ENCODE peak calls at places on chromosomes 2 and 18, in five cellular contexts. P, O, N, J and B are unnamed samples.
A peak's percentile ranks its signal among the peaks of the same experiment; 100 is the strongest.

GRCh38 chr18:8785855-8786765 is 80.8 kb downstream of the MTCL1 start:
- DNase-seq in P (no peak), O (no peak), N (no peak), J (no peak), B (no peak)

GRCh38 chr2:204115288-204115687 is 178.7 kb downstream of the ICOS start:
- DNase-seq in P (no peak), O (no peak), N (no peak), J (no peak), B (peak; percentile 49)

GRCh38 chr2:69123182-69123581 is 110.2 kb downstream of the ANTXR1 start:
- DNase-seq in P (peak; percentile 13), O (no peak), N (no peak), J (no peak), B (no peak)

GRCh38 chr2:32947484-32948143 is 861 bp downstream of the LTBP1 start:
- DNase-seq in P (peak; percentile 54), O (no peak), N (peak; percentile 73), J (peak; percentile 54), B (peak; percentile 86)

GRCh38 chr2:165202230-165202629 is 1.6 kb downstream of the SCN3A start:
- DNase-seq in P (no peak), O (no peak), N (no peak), J (no peak), B (no peak)

GRCh38 chr2:118841450-118841827 is 6.0 kb downstream of the EN1 start:
- DNase-seq in P (no peak), O (no peak), N (peak; percentile 28), J (no peak), B (no peak)

GRCh38 chr18:2406544-2406943 is 164.8 kb downstream of the METTL4 start:
- DNase-seq in P (peak; percentile 66), O (no peak), N (no peak), J (peak; percentile 70), B (no peak)

GRCh38 chr18:78406743-78407455 is 572.7 kb upstream of the SALL3 start:
- DNase-seq in P (no peak), O (no peak), N (no peak), J (no peak), B (no peak)

GRCh38 chr2:238714038-238714528 is 133.8 kb upstream of the TWIST2 start:
- DNase-seq in P (no peak), O (no peak), N (no peak), J (no peak), B (no peak)

GRCh38 chr2:28628506-28628905 is 123.1 kb upstream of the PPP1CB start:
- DNase-seq in P (no peak), O (no peak), N (no peak), J (no peak), B (no peak)

GRCh38 chr18:26928669-26929313 is 63.3 kb upstream of the AQP4 start:
- DNase-seq in P (no peak), O (no peak), N (no peak), J (no peak), B (no peak)

GRCh38 chr2:99867690-99868089 is 274.7 kb downstream of the AFF3 start:
- DNase-seq in P (peak; percentile 85), O (no peak), N (no peak), J (peak; percentile 93), B (peak; percentile 73)
- H2BK5ac ChIP-seq in P (peak overlapping the region; percentile 78), O (no peak overlapping the region), N (no peak overlapping the region), J (no peak overlapping the region), B (no peak overlapping the region)

DNA sequence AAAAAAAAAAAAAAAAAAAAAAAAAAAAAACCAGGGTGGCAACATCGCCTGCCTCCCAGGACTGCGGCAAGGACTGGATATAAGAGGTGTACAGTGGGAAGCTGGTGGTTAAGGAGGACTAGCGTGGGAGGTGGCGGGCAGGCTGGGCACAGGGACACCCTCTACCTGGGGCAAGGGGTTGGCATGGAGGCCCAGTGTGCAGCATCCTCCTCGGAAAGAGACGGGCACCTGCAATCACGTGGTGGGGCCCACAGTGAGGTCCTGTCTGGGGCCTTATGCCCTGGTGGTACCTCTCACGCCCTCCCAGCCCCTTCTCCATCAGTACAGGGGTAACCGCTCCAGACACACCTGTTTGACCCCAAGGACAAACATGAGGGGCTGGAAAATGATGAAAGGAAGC is 27.9 kb downstream of the PXDN start:
- DNase-seq in P (no peak), O (no peak), N (no peak), J (no peak), B (no peak)
- H4K8ac ChIP-seq in P (no peak overlapping the region), O (peak overlapping the region; percentile 84), N (no peak overlapping the region), J (no peak overlapping the region), B (no peak overlapping the region)

GRCh38 chr2:181985632-181986205 is at the start of gene PPP1R1C:
- DNase-seq in P (no peak), O (no peak), N (no peak), J (no peak), B (no peak)
- H2AK5ac ChIP-seq in P (peak within 1 kb of the TSS; percentile 2), O (no peak within 1 kb of the TSS), N (no peak within 1 kb of the TSS), J (no peak within 1 kb of the TSS), B (no peak within 1 kb of the TSS)

GRCh38 chr2:42973771-42974170 is 181.4 kb upstream of the HAAO start:
- DNase-seq in P (no peak), O (no peak), N (no peak), J (peak; percentile 47), B (no peak)
- H2BK5ac ChIP-seq in P (no peak overlapping the region), O (no peak overlapping the region), N (no peak overlapping the region), J (peak overlapping the region; percentile 66), B (no peak overlapping the region)

DNA sequence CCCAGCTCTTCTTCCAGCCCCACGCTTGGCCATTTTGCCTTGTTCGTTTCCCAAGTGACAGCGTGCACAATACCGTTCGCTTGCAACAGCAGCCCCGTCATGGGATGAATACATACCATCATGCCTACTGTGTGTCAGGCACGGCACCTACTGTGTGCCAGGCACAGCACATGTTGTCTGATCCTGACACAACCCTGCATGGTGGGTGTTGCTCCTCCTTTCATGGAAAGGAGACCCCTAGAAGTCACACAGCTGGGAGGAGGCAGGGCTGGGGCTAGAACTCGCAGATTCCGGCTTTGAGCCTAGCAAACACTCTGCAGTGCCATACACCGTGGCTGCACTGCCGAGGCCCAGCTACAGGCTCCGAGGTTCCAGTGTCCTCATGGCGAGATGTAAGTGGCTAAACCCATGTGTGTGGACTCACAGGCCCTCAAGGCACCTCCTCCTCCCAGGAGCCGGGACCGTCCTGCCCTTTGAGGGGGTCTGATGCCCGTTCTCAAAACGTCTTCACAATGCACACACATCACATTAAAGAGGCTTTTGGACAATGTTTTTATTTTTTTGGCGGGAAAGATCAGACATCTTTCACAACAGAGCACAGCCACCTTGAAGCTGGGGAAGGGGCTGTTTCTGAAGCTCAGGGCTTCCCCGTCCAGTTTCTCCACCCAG is 65.1 kb downstream of the HS1BP3 start:
- DNase-seq in P (no peak), O (no peak), N (no peak), J (no peak), B (no peak)
- H4K8ac ChIP-seq in P (peak overlapping the region; percentile 88), O (peak overlapping the region; percentile 74), N (no peak overlapping the region), J (peak overlapping the region; percentile 68), B (no peak overlapping the region)

GRCh38 chr2:27123302-27124150 is at the start of gene ABHD1:
- DNase-seq in P (no peak), O (no peak), N (peak; percentile 67), J (peak; percentile 18), B (no peak)
- H2AK5ac ChIP-seq in P (no peak within 1 kb of the TSS), O (no peak within 1 kb of the TSS), N (no peak within 1 kb of the TSS), J (no peak within 1 kb of the TSS), B (no peak within 1 kb of the TSS)

GRCh38 chr2:130827502-130828251 is 9.0 kb upstream of the ARHGEF4 start:
- DNase-seq in P (peak; percentile 68), O (no peak), N (no peak), J (peak; percentile 9), B (peak; percentile 27)

GRCh38 chr2:130829020-130829419 is 7.7 kb upstream of the ARHGEF4 start:
- DNase-seq in P (peak; percentile 57), O (no peak), N (no peak), J (no peak), B (peak; percentile 27)

GRCh38 chr2:130826419-130826818 is 10.3 kb upstream of the ARHGEF4 start:
- DNase-seq in P (no peak), O (no peak), N (no peak), J (no peak), B (no peak)

GRCh38 chr2:130826821-130827501 is 9.8 kb upstream of the ARHGEF4 start:
- DNase-seq in P (no peak), O (no peak), N (no peak), J (no peak), B (no peak)

GRCh38 chr2:130828461-130828860 is 8.3 kb upstream of the ARHGEF4 start:
- DNase-seq in P (no peak), O (no peak), N (no peak), J (no peak), B (no peak)
- H2BK5ac ChIP-seq in P (no peak overlapping the region), O (no peak overlapping the region), N (no peak overlapping the region), J (no peak overlapping the region), B (no peak overlapping the region)

DNA sequence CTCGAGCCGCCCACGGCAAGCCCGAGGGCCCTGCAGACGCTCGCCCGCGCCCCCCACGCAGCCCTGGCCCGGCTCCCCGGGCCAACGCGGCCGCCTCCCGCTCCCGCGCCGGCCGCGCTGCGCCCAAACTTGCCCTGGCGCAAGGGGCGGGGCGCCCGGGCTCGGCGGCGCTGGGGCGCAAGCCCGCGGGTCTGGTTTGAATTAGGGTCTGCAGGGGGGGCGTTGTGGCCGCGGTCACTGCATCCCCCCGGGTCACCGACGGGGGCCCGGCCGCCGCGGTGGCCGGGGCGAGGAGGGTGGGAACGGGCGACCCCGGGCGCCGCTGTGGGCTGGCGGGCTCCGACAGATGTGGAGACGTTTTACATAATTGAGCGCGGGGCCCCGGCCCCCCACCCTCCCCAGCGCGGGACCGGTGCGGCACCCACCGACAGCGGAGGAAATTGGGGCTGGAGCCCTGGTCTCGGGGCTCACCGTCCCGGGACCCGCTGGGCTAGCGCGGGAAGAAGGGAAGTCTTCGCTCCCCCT is 677 bp downstream of the SDC1 start:
- DNase-seq in P (no peak), O (no peak), N (no peak), J (no peak), B (no peak)
- H4K8ac ChIP-seq in P (no peak overlapping the region), O (peak overlapping the region; percentile 84), N (no peak overlapping the region), J (peak overlapping the region; percentile 81), B (peak overlapping the region; percentile 57)

GRCh38 chr2:232892221-232892620 is 22.2 kb downstream of the SNORC start:
- DNase-seq in P (no peak), O (no peak), N (no peak), J (no peak), B (no peak)

GRCh38 chr2:232893834-232894233 is 23.8 kb downstream of the SNORC start:
- DNase-seq in P (no peak), O (no peak), N (peak; percentile 25), J (no peak), B (no peak)

GRCh38 chr2:232894251-232894650 is 24.2 kb downstream of the SNORC start:
- DNase-seq in P (no peak), O (no peak), N (no peak), J (no peak), B (no peak)

GRCh38 chr2:232891621-232892071 is 21.6 kb downstream of the SNORC start:
- DNase-seq in P (peak; percentile 72), O (no peak), N (no peak), J (no peak), B (no peak)

DNA sequence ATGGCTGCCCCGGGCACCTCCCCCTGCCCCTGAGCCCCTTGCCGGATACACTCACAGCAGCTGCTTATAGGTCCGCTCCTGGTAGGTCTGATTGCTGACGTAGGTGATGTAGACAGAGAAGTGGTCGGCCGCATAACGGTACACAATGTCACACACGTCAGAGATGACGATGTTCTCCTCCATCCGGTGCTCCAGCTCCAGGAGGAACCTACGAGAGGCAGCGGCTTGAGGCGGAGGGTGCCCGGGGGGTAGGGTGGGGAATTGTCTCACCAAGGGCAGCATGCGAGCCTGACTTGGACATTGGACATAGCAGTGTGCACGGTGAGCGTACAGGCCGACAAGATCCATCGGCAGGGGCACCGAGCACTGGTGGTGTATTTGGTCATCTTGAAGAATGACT is 22.8 kb downstream of the SNORC start:
- DNase-seq in P (no peak), O (no peak), N (no peak), J (no peak), B (no peak)
- H2AK5ac ChIP-seq in P (no peak overlapping the region), O (no peak overlapping the region), N (no peak overlapping the region), J (no peak overlapping the region), B (no peak overlapping the region)

GRCh38 chr2:240994161-240994896 is 4.1 kb upstream of the SNED1 start:
- DNase-seq in P (no peak), O (no peak), N (no peak), J (no peak), B (no peak)
- H2BK5ac ChIP-seq in P (no peak overlapping the region), O (no peak overlapping the region), N (no peak overlapping the region), J (no peak overlapping the region), B (no peak overlapping the region)